ENCODE peak calls at places on chromosomes 5 and 9, in four cellular contexts. H, U, F and I are unnamed samples. For H3K27me3, the result is how much of the 10 kb centered on the place peaks cover.

GRCh38 chr9:107378031-107378430 is 95.0 kb downstream of the RAD23B start:
- DNase-seq in H (no peak), U (no peak), F (no peak), I (no peak)

GRCh38 chr5:134132372-134133212 is 18.1 kb downstream of the TCF7 start:
- DNase-seq in H (no peak), U (peak), F (no peak), I (no peak)

GRCh38 chr5:150141544-150142188 is 14.0 kb downstream of the PDGFRB start:
- DNase-seq in H (no peak), U (no peak), F (no peak), I (no peak)

GRCh38 chr5:173490681-173491080 is 125.8 kb downstream of the BOD1 start:
- DNase-seq in H (no peak), U (no peak), F (no peak), I (no peak)

GRCh38 chr5:116528519-116529234 is 45.9 kb downstream of the SEMA6A start:
- DNase-seq in H (no peak), U (no peak), F (no peak), I (no peak)

GRCh38 chr5:19546521-19546920 is 441.5 kb downstream of the CDH18 start:
- DNase-seq in H (no peak), U (no peak), F (no peak), I (no peak)

GRCh38 chr9:91716815-91717214 is 233.2 kb downstream of the ROR2 start:
- DNase-seq in H (no peak), U (no peak), F (no peak), I (no peak)

GRCh38 chr5:160197341-160198147 is 31.8 kb upstream of the FABP6 start:
- DNase-seq in H (peak), U (no peak), F (peak), I (no peak)

GRCh38 chr5:130937046-130937445 is 228.0 kb downstream of the HINT1 start:
- DNase-seq in H (no peak), U (no peak), F (no peak), I (no peak)

GRCh38 chr5:50547303-50547702 is 106.2 kb upstream of the EMB start:
- DNase-seq in H (no peak), U (peak), F (no peak), I (no peak)

GRCh38 chr5:132386644-132387286 is 17.3 kb downstream of the SLC22A5 start:
- DNase-seq in H (peak), U (peak), F (peak), I (peak)

GRCh38 chr5:92559743-92560142 is 1021.3 kb downstream of the NR2F1-AS1 start:
- DNase-seq in H (peak), U (no peak), F (no peak), I (no peak)

GRCh38 chr9:5625916-5626315 is 3.0 kb upstream of the RIC1 start:
- DNase-seq in H (no peak), U (no peak), F (no peak), I (no peak)

GRCh38 chr5:171989276-171989675 is 17.2 kb downstream of the FBXW11 start:
- DNase-seq in H (no peak), U (peak), F (no peak), I (no peak)

GRCh38 chr9:136551401-136552116 is 5.7 kb upstream of the NOTCH1 start:
- DNase-seq in H (peak), U (no peak), F (peak), I (no peak)

GRCh38 chr9:137297060-137297664 is 4.9 kb downstream of the NRARP start:
- DNase-seq in H (no peak), U (no peak), F (no peak), I (no peak)

GRCh38 chr9:136644343-136644592 is 18.4 kb upstream of the EGFL7 start:
- DNase-seq in H (peak), U (no peak), F (peak), I (no peak)

GRCh38 chr9:110891760-110892159 is 146.5 kb downstream of the LPAR1 start:
- DNase-seq in H (no peak), U (no peak), F (no peak), I (no peak)

GRCh38 chr9:16813838-16814237 is 56.6 kb downstream of the BNC2 start:
- DNase-seq in H (no peak), U (no peak), F (no peak), I (no peak)

GRCh38 chr9:110602281-110602680 is 22.7 kb upstream of the SVEP1 start:
- DNase-seq in H (no peak), U (no peak), F (no peak), I (no peak)

GRCh38 chr9:92609142-92609500 is 60.8 kb downstream of the IPPK start:
- DNase-seq in H (no peak), U (no peak), F (no peak), I (no peak)

GRCh38 chr5:54994628-54995027 is 9.2 kb upstream of the ESM1 start:
- DNase-seq in H (no peak), U (no peak), F (no peak), I (no peak)
- TF ChIP-seq MYC in H (no peak), U (no peak), F (no peak), I (no peak)

DNA sequence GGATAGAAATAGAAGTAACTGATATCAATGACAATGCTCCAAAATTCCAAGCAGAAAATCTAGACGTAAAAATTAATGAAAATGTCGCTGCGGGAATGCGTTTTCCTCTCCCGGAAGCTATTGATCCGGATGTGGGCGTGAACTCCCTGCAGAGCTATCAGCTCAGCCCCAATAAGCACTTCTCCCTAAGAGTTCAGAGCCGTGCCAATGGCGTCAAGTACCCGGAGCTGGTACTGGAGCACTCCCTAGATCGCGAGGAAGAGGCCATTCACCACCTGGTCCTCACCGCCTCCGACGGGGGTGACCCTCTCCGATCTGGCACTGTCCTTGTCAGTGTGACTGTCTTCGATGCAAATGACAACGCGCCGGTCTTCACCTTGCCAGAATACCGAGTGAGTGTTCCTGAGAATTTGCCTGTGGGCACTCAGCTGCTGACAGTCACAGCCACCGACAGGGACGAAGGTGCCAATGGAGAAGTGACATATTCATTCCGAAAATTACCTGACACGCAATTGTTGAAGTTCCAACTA is 818 bp downstream of the PCDHGA10 start:
- DNase-seq in H (no peak), U (no peak), F (no peak), I (no peak)
- H3K27me3 ChIP-seq in H (half or more), U (under half), F (under half), I (under half)

GRCh38 chr9:26356491-26356890 is 536.1 kb downstream of the CAAP1 start:
- DNase-seq in H (no peak), U (no peak), F (no peak), I (no peak)

GRCh38 chr9:26361010-26361409 is 531.6 kb downstream of the CAAP1 start:
- DNase-seq in H (no peak), U (no peak), F (no peak), I (no peak)

DNA sequence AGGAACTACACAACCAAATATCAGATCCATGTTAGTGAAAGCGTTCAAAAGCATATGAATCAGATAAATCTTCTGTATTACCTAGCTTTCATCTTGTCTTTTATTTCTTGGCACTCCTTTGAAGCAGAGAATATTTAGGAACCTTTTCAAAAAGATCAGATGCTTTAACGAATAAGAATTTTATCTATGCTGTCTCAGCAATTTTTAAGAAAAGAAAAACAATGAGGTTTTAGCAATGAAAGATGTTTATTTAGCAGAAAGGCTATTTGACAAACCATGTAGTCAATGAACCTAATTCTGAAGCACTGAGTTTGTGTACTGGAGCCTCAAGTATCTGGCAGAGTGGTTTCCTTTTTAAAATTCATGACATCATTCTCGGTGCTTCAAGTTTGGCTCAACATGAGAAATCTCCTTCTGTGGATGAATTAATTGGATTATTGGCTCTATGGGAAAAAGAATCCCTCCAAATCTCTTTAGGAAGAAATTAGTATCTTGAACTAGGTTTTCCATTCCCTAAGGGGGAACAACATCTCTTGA is 534.7 kb downstream of the CAAP1 start:
- DNase-seq in H (no peak), U (no peak), F (no peak), I (no peak)
- TF ChIP-seq MYC in H (no peak), U (no peak), F (no peak), I (no peak)

DNA sequence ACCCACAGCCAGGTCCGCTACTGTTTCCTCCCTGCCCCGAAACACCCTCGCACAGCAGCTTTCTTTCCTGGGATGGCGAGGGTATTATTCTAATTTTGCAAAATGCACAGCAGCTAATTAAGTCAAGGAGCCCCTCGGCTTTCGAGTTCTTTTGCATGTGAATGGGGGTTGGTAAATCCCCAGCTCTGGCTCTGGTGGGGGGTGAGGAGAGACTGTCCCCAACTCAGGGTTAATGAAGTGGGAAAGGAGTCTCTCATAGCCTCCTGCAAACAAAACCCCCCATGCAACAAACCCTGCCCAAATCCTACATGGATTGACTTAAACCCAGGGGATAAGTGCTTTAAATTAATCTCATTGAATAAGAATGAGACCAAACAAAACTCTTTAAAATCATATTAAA is 8.8 kb downstream of the BARHL1 start:
- DNase-seq in H (no peak), U (no peak), F (no peak), I (no peak)
- H3K27me3 ChIP-seq in H (half or more), U (under half), F (under half), I (under half)

GRCh38 chr9:78280982-78281668 is 15.8 kb upstream of the PSAT1 start:
- DNase-seq in H (peak), U (no peak), F (no peak), I (peak)
- TF ChIP-seq MYC in H (no peak), U (no peak), F (no peak), I (no peak)

GRCh38 chr5:151432210-151432609 is 15.2 kb upstream of the SLC36A1 start:
- DNase-seq in H (no peak), U (no peak), F (no peak), I (no peak)

GRCh38 chr5:151430731-151431130 is 16.7 kb upstream of the SLC36A1 start:
- DNase-seq in H (no peak), U (no peak), F (no peak), I (no peak)

DNA sequence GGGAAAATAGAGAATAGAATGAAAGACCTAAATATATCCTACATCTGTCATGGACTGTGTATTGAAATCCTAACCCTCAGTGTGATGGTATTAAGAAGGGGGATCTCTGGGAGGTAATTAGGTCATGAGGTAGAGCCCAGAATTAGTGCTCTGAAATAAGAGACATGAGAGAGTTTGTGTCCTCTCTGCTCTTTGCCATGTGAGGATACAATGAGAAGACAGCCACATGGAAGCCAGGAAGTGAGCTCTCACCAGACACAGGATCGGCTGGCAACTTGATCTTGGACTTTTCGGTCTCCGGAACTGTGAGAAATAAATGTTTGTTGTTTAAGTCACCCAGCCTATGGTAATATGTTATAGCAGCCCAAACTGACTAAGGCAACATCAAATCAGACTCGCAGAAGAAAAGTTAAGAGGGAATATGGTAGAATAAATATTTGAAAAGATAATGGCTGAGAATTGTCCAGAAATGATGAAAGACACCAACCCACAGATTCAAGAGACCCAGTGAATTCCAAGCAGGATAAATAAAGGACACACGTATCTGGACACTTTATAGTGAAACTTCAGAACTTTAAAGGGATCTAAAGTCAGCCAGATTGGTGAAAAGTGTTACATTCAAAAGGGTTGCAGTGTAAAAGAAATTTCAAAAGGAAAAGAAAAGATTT is 12.7 kb upstream of the SLC36A1 start:
- DNase-seq in H (no peak), U (no peak), F (no peak), I (no peak)
- H3K27me3 ChIP-seq in H (under half), U (under half), F (under half), I (under half)

DNA sequence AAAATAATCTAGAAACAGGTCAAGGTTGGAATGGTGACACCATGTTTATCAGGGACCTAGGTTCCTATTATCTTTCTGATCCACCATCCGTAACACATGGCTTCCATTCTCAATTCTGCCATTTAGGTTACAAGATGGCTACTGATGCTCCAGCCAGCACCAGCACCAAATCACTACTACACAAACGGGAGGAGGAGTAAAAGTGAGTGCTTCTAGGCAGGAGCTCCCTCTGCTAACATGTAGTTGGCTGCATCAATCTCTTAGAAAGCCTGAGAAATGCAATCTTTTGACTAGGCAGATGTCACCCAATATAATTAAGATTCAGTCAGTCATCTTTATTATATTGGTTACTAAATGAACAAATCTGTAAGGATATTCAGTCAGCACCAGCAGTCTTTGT is 515.9 kb downstream of the RAB3C start:
- DNase-seq in H (no peak), U (no peak), F (no peak), I (no peak)
- TF ChIP-seq MYC in H (no peak), U (no peak), F (no peak), I (no peak)

DNA sequence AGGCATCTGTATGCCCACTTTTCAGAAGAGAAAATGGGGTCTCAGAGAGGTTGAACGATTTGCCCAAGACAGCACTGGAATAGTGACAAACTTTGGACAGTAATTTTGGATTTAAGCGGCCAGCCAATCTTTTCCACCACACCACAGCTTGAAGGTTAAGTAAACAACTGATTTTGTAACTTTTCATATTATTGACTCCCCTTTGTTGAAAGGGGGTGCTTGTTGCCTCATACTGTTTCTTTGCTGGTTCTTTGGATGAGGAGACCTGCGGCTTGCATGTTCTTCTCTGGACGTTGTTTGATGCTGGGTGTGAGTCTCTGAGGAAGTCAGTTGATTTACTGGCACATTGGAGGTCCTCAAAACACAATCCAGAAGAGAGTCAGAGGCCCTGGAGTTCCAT is 11.7 kb upstream of the GABBR2 start:
- DNase-seq in H (no peak), U (no peak), F (no peak), I (no peak)
- H3K27me3 ChIP-seq in H (under half), U (under half), F (under half), I (under half)